ENCODE peak calls at places on chromosomes 12 and 14, in six cellular contexts. One of them, this sample, is unnamed.

GRCh38 chr12:84727964-84728363 is 184.6 kb downstream of the SLC6A15 start:
- DNase-seq in heart right ventricle: no peak
- DNase-seq in CD4-positive, alpha-beta T cell: no peak
- DNase-seq in HCT116: no peak
- DNase-seq in progenitor cell of endocrine pancreas: no peak
- DNase-seq in brain microvascular endothelial cell: peak
- DNase-seq in this sample: no peak

GRCh38 chr14:37114039-37114438 is 58.4 kb downstream of the SLC25A21 start:
- DNase-seq in heart right ventricle: no peak
- DNase-seq in CD4-positive, alpha-beta T cell: no peak
- DNase-seq in HCT116: no peak
- DNase-seq in progenitor cell of endocrine pancreas: no peak
- DNase-seq in brain microvascular endothelial cell: no peak
- DNase-seq in this sample: no peak

GRCh38 chr12:91744613-91745012 is 401.0 kb downstream of the BTG1 start:
- DNase-seq in heart right ventricle: no peak
- DNase-seq in CD4-positive, alpha-beta T cell: no peak
- DNase-seq in HCT116: no peak
- DNase-seq in progenitor cell of endocrine pancreas: no peak
- DNase-seq in brain microvascular endothelial cell: no peak
- DNase-seq in this sample: no peak

GRCh38 chr12:14824012-14824634 is 10.1 kb upstream of the SMCO3 start:
- DNase-seq in heart right ventricle: no peak
- DNase-seq in CD4-positive, alpha-beta T cell: no peak
- DNase-seq in HCT116: no peak
- DNase-seq in progenitor cell of endocrine pancreas: no peak
- DNase-seq in brain microvascular endothelial cell: no peak
- DNase-seq in this sample: no peak

GRCh38 chr12:59736786-59737185 is 141.0 kb downstream of the SLC16A7 start:
- DNase-seq in heart right ventricle: no peak
- DNase-seq in CD4-positive, alpha-beta T cell: no peak
- DNase-seq in HCT116: no peak
- DNase-seq in progenitor cell of endocrine pancreas: no peak
- DNase-seq in brain microvascular endothelial cell: peak
- DNase-seq in this sample: no peak

GRCh38 chr12:89453579-89453978 is 71.0 kb downstream of the GALNT4 start:
- DNase-seq in heart right ventricle: peak
- DNase-seq in CD4-positive, alpha-beta T cell: no peak
- DNase-seq in HCT116: no peak
- DNase-seq in progenitor cell of endocrine pancreas: no peak
- DNase-seq in brain microvascular endothelial cell: peak
- DNase-seq in this sample: no peak

GRCh38 chr12:44875417-44875953 is 630 bp downstream of the NELL2 start:
- DNase-seq in heart right ventricle: no peak
- DNase-seq in CD4-positive, alpha-beta T cell: peak
- DNase-seq in HCT116: no peak
- DNase-seq in progenitor cell of endocrine pancreas: no peak
- DNase-seq in brain microvascular endothelial cell: no peak
- DNase-seq in this sample: no peak

GRCh38 chr12:39816671-39817185 is 197.1 kb upstream of the ABCD2 start:
- DNase-seq in heart right ventricle: no peak
- DNase-seq in CD4-positive, alpha-beta T cell: no peak
- DNase-seq in HCT116: no peak
- DNase-seq in progenitor cell of endocrine pancreas: no peak
- DNase-seq in brain microvascular endothelial cell: no peak
- DNase-seq in this sample: no peak

GRCh38 chr12:128959931-128960330 is 106.7 kb downstream of the GLT1D1 start:
- DNase-seq in heart right ventricle: no peak
- DNase-seq in CD4-positive, alpha-beta T cell: no peak
- DNase-seq in HCT116: no peak
- DNase-seq in progenitor cell of endocrine pancreas: no peak
- DNase-seq in brain microvascular endothelial cell: no peak
- DNase-seq in this sample: no peak

GRCh38 chr12:97063292-97063935 is 156.4 kb downstream of the NEDD1 start:
- DNase-seq in heart right ventricle: no peak
- DNase-seq in CD4-positive, alpha-beta T cell: no peak
- DNase-seq in HCT116: no peak
- DNase-seq in progenitor cell of endocrine pancreas: no peak
- DNase-seq in brain microvascular endothelial cell: no peak
- DNase-seq in this sample: no peak

GRCh38 chr14:21406213-21406612 is 22.4 kb upstream of the SUPT16H start:
- DNase-seq in heart right ventricle: no peak
- DNase-seq in CD4-positive, alpha-beta T cell: no peak
- DNase-seq in HCT116: no peak
- DNase-seq in progenitor cell of endocrine pancreas: no peak
- DNase-seq in brain microvascular endothelial cell: no peak
- DNase-seq in this sample: no peak

GRCh38 chr12:26058308-26058707 is 66.5 kb downstream of the BHLHE41 start:
- DNase-seq in heart right ventricle: no peak
- DNase-seq in CD4-positive, alpha-beta T cell: no peak
- DNase-seq in HCT116: peak
- DNase-seq in progenitor cell of endocrine pancreas: no peak
- DNase-seq in brain microvascular endothelial cell: no peak
- DNase-seq in this sample: no peak

DNA sequence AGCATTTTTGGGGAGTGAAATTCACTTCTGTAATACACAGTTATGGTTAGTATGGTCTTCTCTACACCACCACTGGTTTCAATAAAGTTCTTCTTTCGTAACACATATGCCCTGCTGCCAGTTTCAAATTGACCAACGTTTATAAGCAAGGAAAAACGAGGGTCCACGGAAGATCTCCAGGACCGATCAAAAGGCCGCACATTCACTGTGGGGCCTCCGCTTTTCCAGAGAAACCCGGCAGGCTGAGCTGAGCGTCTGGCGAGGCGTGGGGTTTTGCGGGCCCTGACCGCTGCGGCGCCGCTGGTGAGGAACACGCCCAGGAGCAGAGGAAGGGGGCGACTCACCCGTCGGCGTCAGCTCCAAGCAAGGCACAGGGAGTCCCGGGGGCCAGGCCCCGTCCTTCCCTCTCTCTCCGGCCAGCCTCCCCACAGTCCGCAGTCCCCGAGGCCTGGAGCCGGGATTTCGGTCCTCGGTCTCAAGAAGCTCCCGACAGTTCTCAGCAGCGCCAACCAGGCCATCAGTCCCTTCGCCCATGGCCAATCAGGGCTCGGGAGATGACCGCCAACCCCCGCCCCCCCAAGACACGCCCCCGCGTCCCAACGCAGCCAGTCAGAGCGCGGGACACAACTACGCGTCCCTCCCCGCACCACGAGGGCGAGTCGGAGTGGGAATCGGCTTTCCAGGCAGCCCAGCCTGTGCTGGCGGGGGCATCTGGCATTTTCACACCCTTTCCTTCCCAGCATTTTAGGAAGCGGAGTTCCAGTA is at the start of gene MTERF2:
- DNase-seq in heart right ventricle: peak
- DNase-seq in CD4-positive, alpha-beta T cell: peak
- DNase-seq in HCT116: peak
- DNase-seq in progenitor cell of endocrine pancreas: peak
- DNase-seq in brain microvascular endothelial cell: peak
- DNase-seq in this sample: peak
- TF ChIP-seq CTCF in heart right ventricle: no peak
- TF ChIP-seq CTCF in CD4-positive, alpha-beta T cell: no peak
- TF ChIP-seq CTCF in HCT116: no peak
- TF ChIP-seq CTCF in progenitor cell of endocrine pancreas: no peak
- TF ChIP-seq CTCF in brain microvascular endothelial cell: no peak
- TF ChIP-seq CTCF in this sample: no peak

GRCh38 chr12:77116277-77116676 is 50.9 kb upstream of the E2F7 start:
- DNase-seq in heart right ventricle: no peak
- DNase-seq in CD4-positive, alpha-beta T cell: no peak
- DNase-seq in HCT116: no peak
- DNase-seq in progenitor cell of endocrine pancreas: no peak
- DNase-seq in brain microvascular endothelial cell: peak
- DNase-seq in this sample: no peak
- TF ChIP-seq CTCF in heart right ventricle: no peak
- TF ChIP-seq CTCF in CD4-positive, alpha-beta T cell: no peak
- TF ChIP-seq CTCF in HCT116: no peak
- TF ChIP-seq CTCF in progenitor cell of endocrine pancreas: no peak
- TF ChIP-seq CTCF in brain microvascular endothelial cell: no peak
- TF ChIP-seq CTCF in this sample: no peak

GRCh38 chr14:61491224-61491623 is 169.8 kb downstream of the PRKCH start:
- DNase-seq in heart right ventricle: no peak
- DNase-seq in CD4-positive, alpha-beta T cell: no peak
- DNase-seq in HCT116: no peak
- DNase-seq in progenitor cell of endocrine pancreas: no peak
- DNase-seq in brain microvascular endothelial cell: no peak
- DNase-seq in this sample: no peak
- TF ChIP-seq CTCF in heart right ventricle: no peak
- TF ChIP-seq CTCF in CD4-positive, alpha-beta T cell: no peak
- TF ChIP-seq CTCF in HCT116: no peak
- TF ChIP-seq CTCF in progenitor cell of endocrine pancreas: no peak
- TF ChIP-seq CTCF in brain microvascular endothelial cell: no peak
- TF ChIP-seq CTCF in this sample: no peak

DNA sequence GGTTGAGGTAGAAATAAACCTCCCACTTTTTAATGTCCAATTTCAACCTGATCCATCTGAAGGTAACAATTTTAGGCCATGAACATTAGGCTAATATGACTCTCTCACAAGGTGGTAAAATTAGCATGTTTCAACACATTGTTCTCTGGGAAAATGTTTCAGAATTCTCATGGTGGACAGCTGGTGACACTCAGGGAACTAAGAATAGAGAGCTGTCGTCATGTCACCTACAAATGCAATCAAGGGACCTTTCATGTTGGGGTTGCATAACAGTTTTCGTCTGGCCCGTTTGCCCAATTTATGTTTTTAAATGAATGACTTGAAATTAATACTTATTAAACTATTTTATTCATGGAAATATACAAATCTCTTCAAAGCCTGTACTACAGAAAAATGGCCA is 180.7 kb upstream of the PRICKLE1 start:
- DNase-seq in heart right ventricle: no peak
- DNase-seq in CD4-positive, alpha-beta T cell: no peak
- DNase-seq in HCT116: no peak
- DNase-seq in progenitor cell of endocrine pancreas: no peak
- DNase-seq in brain microvascular endothelial cell: no peak
- DNase-seq in this sample: no peak
- TF ChIP-seq CTCF in heart right ventricle: no peak
- TF ChIP-seq CTCF in CD4-positive, alpha-beta T cell: no peak
- TF ChIP-seq CTCF in HCT116: no peak
- TF ChIP-seq CTCF in progenitor cell of endocrine pancreas: no peak
- TF ChIP-seq CTCF in brain microvascular endothelial cell: no peak
- TF ChIP-seq CTCF in this sample: no peak

GRCh38 chr14:75025082-75025481 is 22.4 kb downstream of the EIF2B2 start:
- DNase-seq in heart right ventricle: no peak
- DNase-seq in CD4-positive, alpha-beta T cell: no peak
- DNase-seq in HCT116: no peak
- DNase-seq in progenitor cell of endocrine pancreas: no peak
- DNase-seq in brain microvascular endothelial cell: peak
- DNase-seq in this sample: peak

GRCh38 chr14:75018684-75019083 is 16.0 kb downstream of the EIF2B2 start:
- DNase-seq in heart right ventricle: no peak
- DNase-seq in CD4-positive, alpha-beta T cell: no peak
- DNase-seq in HCT116: no peak
- DNase-seq in progenitor cell of endocrine pancreas: no peak
- DNase-seq in brain microvascular endothelial cell: no peak
- DNase-seq in this sample: no peak

GRCh38 chr14:75023108-75023507 is 20.4 kb downstream of the EIF2B2 start:
- DNase-seq in heart right ventricle: no peak
- DNase-seq in CD4-positive, alpha-beta T cell: no peak
- DNase-seq in HCT116: no peak
- DNase-seq in progenitor cell of endocrine pancreas: no peak
- DNase-seq in brain microvascular endothelial cell: no peak
- DNase-seq in this sample: no peak

GRCh38 chr14:75025876-75026275 is 23.2 kb downstream of the EIF2B2 start:
- DNase-seq in heart right ventricle: no peak
- DNase-seq in CD4-positive, alpha-beta T cell: no peak
- DNase-seq in HCT116: no peak
- DNase-seq in progenitor cell of endocrine pancreas: no peak
- DNase-seq in brain microvascular endothelial cell: no peak
- DNase-seq in this sample: no peak

GRCh38 chr14:75022655-75023054 is 19.9 kb downstream of the EIF2B2 start:
- DNase-seq in heart right ventricle: peak
- DNase-seq in CD4-positive, alpha-beta T cell: no peak
- DNase-seq in HCT116: no peak
- DNase-seq in progenitor cell of endocrine pancreas: no peak
- DNase-seq in brain microvascular endothelial cell: no peak
- DNase-seq in this sample: no peak
- TF ChIP-seq CTCF in heart right ventricle: no peak
- TF ChIP-seq CTCF in CD4-positive, alpha-beta T cell: no peak
- TF ChIP-seq CTCF in HCT116: peak
- TF ChIP-seq CTCF in progenitor cell of endocrine pancreas: peak
- TF ChIP-seq CTCF in brain microvascular endothelial cell: peak
- TF ChIP-seq CTCF in this sample: peak

GRCh38 chr12:122030427-122030825 is 8.7 kb downstream of the BCL7A start:
- DNase-seq in heart right ventricle: no peak
- DNase-seq in CD4-positive, alpha-beta T cell: no peak
- DNase-seq in HCT116: no peak
- DNase-seq in progenitor cell of endocrine pancreas: no peak
- DNase-seq in brain microvascular endothelial cell: no peak
- DNase-seq in this sample: no peak

GRCh38 chr12:122026706-122027328 is 5.1 kb downstream of the BCL7A start:
- DNase-seq in heart right ventricle: no peak
- DNase-seq in CD4-positive, alpha-beta T cell: no peak
- DNase-seq in HCT116: no peak
- DNase-seq in progenitor cell of endocrine pancreas: no peak
- DNase-seq in brain microvascular endothelial cell: no peak
- DNase-seq in this sample: no peak

GRCh38 chr12:122028165-122028591 is 6.5 kb downstream of the BCL7A start:
- DNase-seq in heart right ventricle: no peak
- DNase-seq in CD4-positive, alpha-beta T cell: no peak
- DNase-seq in HCT116: no peak
- DNase-seq in progenitor cell of endocrine pancreas: no peak
- DNase-seq in brain microvascular endothelial cell: no peak
- DNase-seq in this sample: no peak

GRCh38 chr12:122029620-122030426 is 8.1 kb downstream of the BCL7A start:
- DNase-seq in heart right ventricle: peak
- DNase-seq in CD4-positive, alpha-beta T cell: no peak
- DNase-seq in HCT116: no peak
- DNase-seq in progenitor cell of endocrine pancreas: no peak
- DNase-seq in brain microvascular endothelial cell: no peak
- DNase-seq in this sample: no peak

GRCh38 chr12:122028601-122029560 is 7.2 kb downstream of the BCL7A start:
- DNase-seq in heart right ventricle: no peak
- DNase-seq in CD4-positive, alpha-beta T cell: no peak
- DNase-seq in HCT116: no peak
- DNase-seq in progenitor cell of endocrine pancreas: no peak
- DNase-seq in brain microvascular endothelial cell: no peak
- DNase-seq in this sample: no peak
- TF ChIP-seq CTCF in heart right ventricle: no peak
- TF ChIP-seq CTCF in CD4-positive, alpha-beta T cell: no peak
- TF ChIP-seq CTCF in HCT116: no peak
- TF ChIP-seq CTCF in progenitor cell of endocrine pancreas: no peak
- TF ChIP-seq CTCF in brain microvascular endothelial cell: no peak
- TF ChIP-seq CTCF in this sample: no peak

DNA sequence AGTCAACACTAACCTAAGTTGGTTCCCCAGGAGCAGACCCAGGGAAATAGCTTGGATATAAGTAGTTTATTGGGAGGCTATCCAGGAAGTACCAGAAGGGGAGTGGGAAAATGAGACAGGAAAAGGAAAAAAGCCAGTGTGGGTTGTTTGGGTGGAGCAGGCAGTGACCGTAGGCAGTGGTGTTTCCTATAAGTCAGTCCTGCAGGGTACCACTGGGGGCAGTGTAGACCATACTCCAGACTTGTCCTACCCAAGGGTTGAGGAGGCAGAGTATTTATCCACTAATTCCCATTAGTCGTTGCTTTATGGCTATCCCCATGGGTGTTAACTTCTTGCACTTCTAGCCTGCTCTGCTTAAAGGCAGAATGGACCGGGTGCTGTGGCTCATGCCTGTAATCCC is 6.4 kb upstream of the CCDC60 start:
- DNase-seq in heart right ventricle: peak
- DNase-seq in CD4-positive, alpha-beta T cell: no peak
- DNase-seq in HCT116: peak
- DNase-seq in progenitor cell of endocrine pancreas: no peak
- DNase-seq in brain microvascular endothelial cell: no peak
- DNase-seq in this sample: no peak
- TF ChIP-seq CTCF in heart right ventricle: peak
- TF ChIP-seq CTCF in CD4-positive, alpha-beta T cell: no peak
- TF ChIP-seq CTCF in HCT116: peak
- TF ChIP-seq CTCF in progenitor cell of endocrine pancreas: peak
- TF ChIP-seq CTCF in brain microvascular endothelial cell: peak
- TF ChIP-seq CTCF in this sample: no peak

This sample was measured in CD14-positive monocyte.